ENCODE peak calls at places on chromosome 12, in five cellular contexts. One of them, this sample, is unnamed.

GRCh38 chr12:39685854-39686608 is 66.4 kb upstream of the ABCD2 start:
- DNase-seq in Daoy: no peak
- DNase-seq in SK-N-SH: no peak
- DNase-seq in AG09309: no peak
- DNase-seq in SW480: no peak
- DNase-seq in this sample: no peak

GRCh38 chr12:116564080-116564479 is 4.9 kb downstream of the MAP1LC3B2 start:
- DNase-seq in Daoy: no peak
- DNase-seq in SK-N-SH: no peak
- DNase-seq in AG09309: no peak
- DNase-seq in SW480: no peak
- DNase-seq in this sample: no peak

GRCh38 chr12:56687225-56688128 is 607 bp downstream of the PTGES3 start:
- DNase-seq in Daoy: peak; percentile 37
- DNase-seq in SK-N-SH: no peak
- DNase-seq in AG09309: no peak
- DNase-seq in SW480: peak; percentile 62
- DNase-seq in this sample: peak; percentile 48

GRCh38 chr12:53476769-53477209 is 22.5 kb downstream of the MAP3K12 start:
- DNase-seq in Daoy: no peak
- DNase-seq in SK-N-SH: peak; percentile 67
- DNase-seq in AG09309: no peak
- DNase-seq in SW480: no peak
- DNase-seq in this sample: peak; percentile 77

GRCh38 chr12:65510584-65511050 is 232.1 kb downstream of the MSRB3 start:
- DNase-seq in Daoy: no peak
- DNase-seq in SK-N-SH: no peak
- DNase-seq in AG09309: no peak
- DNase-seq in SW480: peak; percentile 53
- DNase-seq in this sample: peak; percentile 72

GRCh38 chr12:6943387-6943718 is 263 bp upstream of the RNU7-1 start:
- DNase-seq in Daoy: peak; percentile 90
- DNase-seq in SK-N-SH: peak; percentile 91
- DNase-seq in AG09309: peak; percentile 81
- DNase-seq in SW480: peak; percentile 97
- DNase-seq in this sample: peak; percentile 93

GRCh38 chr12:125032466-125033152 is 32.6 kb upstream of the AACS start:
- DNase-seq in Daoy: no peak
- DNase-seq in SK-N-SH: no peak
- DNase-seq in AG09309: no peak
- DNase-seq in SW480: no peak
- DNase-seq in this sample: no peak

GRCh38 chr12:43407816-43408645 is 144.0 kb downstream of the ADAMTS20 start:
- DNase-seq in Daoy: no peak
- DNase-seq in SK-N-SH: no peak
- DNase-seq in AG09309: peak; percentile 45
- DNase-seq in SW480: no peak
- DNase-seq in this sample: peak; percentile 7

GRCh38 chr12:57459750-57460400 is at the start of gene GLI1:
- DNase-seq in Daoy: peak; percentile 39
- DNase-seq in SK-N-SH: peak; percentile 82
- DNase-seq in AG09309: no peak
- DNase-seq in SW480: no peak
- DNase-seq in this sample: peak; percentile 51

GRCh38 chr12:92363295-92364146 is 217.9 kb upstream of the BTG1 start:
- DNase-seq in Daoy: peak; percentile 42
- DNase-seq in SK-N-SH: peak; percentile 29
- DNase-seq in AG09309: no peak
- DNase-seq in SW480: no peak
- DNase-seq in this sample: peak; percentile 78

GRCh38 chr12:68317047-68317667 is 15.0 kb downstream of the MDM1 start:
- DNase-seq in Daoy: peak; percentile 27
- DNase-seq in SK-N-SH: peak; percentile 40
- DNase-seq in AG09309: no peak
- DNase-seq in SW480: peak; percentile 37
- DNase-seq in this sample: peak; percentile 61

GRCh38 chr12:132619301-132620112 is 931 bp downstream of the P2RX2 start:
- DNase-seq in Daoy: no peak
- DNase-seq in SK-N-SH: peak; percentile 58
- DNase-seq in AG09309: no peak
- DNase-seq in SW480: no peak
- DNase-seq in this sample: no peak

GRCh38 chr12:67410667-67411067 is 141.5 kb downstream of the CAND1 start:
- DNase-seq in Daoy: no peak
- DNase-seq in SK-N-SH: no peak
- DNase-seq in AG09309: no peak
- DNase-seq in SW480: no peak
- DNase-seq in this sample: no peak

GRCh38 chr12:321606-322326 is 59.1 kb upstream of the SLC6A13 start:
- DNase-seq in Daoy: no peak
- DNase-seq in SK-N-SH: no peak
- DNase-seq in AG09309: no peak
- DNase-seq in SW480: peak; percentile 43
- DNase-seq in this sample: no peak

GRCh38 chr12:67354966-67355365 is 85.8 kb downstream of the CAND1 start:
- DNase-seq in Daoy: peak; percentile 13
- DNase-seq in SK-N-SH: no peak
- DNase-seq in AG09309: no peak
- DNase-seq in SW480: no peak
- DNase-seq in this sample: no peak

GRCh38 chr12:13211191-13211858 is 14.8 kb downstream of the EMP1 start:
- DNase-seq in Daoy: no peak
- DNase-seq in SK-N-SH: no peak
- DNase-seq in AG09309: no peak
- DNase-seq in SW480: peak; percentile 88
- DNase-seq in this sample: no peak

GRCh38 chr12:113155641-113156040 is 6.1 kb downstream of the CFAP73 start:
- DNase-seq in Daoy: no peak
- DNase-seq in SK-N-SH: no peak
- DNase-seq in AG09309: no peak
- DNase-seq in SW480: no peak
- DNase-seq in this sample: no peak

GRCh38 chr12:53054112-53054878 is 4.4 kb downstream of the TNS2 start:
- DNase-seq in Daoy: peak; percentile 80
- DNase-seq in SK-N-SH: peak; percentile 97
- DNase-seq in AG09309: no peak
- DNase-seq in SW480: peak; percentile 97
- DNase-seq in this sample: peak; percentile 95

GRCh38 chr12:121038861-121039654 is at the start of gene OASL:
- DNase-seq in Daoy: peak; percentile 53
- DNase-seq in SK-N-SH: peak; percentile 34
- DNase-seq in AG09309: peak; percentile 33
- DNase-seq in SW480: peak; percentile 34
- DNase-seq in this sample: no peak

GRCh38 chr12:51391047-51391837 is at the start of gene GALNT6:
- DNase-seq in Daoy: peak; percentile 42
- DNase-seq in SK-N-SH: peak; percentile 76
- DNase-seq in AG09309: no peak
- DNase-seq in SW480: peak; percentile 69
- DNase-seq in this sample: no peak

GRCh38 chr12:2501464-2502181 is 293.1 kb upstream of the FKBP4 start:
- DNase-seq in Daoy: peak; percentile 24
- DNase-seq in SK-N-SH: no peak
- DNase-seq in AG09309: no peak
- DNase-seq in SW480: no peak
- DNase-seq in this sample: no peak

GRCh38 chr12:46959484-46959883 is 119.9 kb upstream of the PCED1B start:
- DNase-seq in Daoy: peak; percentile 86
- DNase-seq in SK-N-SH: no peak
- DNase-seq in AG09309: peak; percentile 84
- DNase-seq in SW480: no peak
- DNase-seq in this sample: no peak

GRCh38 chr12:65607271-65607880 is 216.9 kb upstream of the HMGA2 start:
- DNase-seq in Daoy: no peak
- DNase-seq in SK-N-SH: no peak
- DNase-seq in AG09309: no peak
- DNase-seq in SW480: no peak
- DNase-seq in this sample: peak; percentile 85

GRCh38 chr12:9646794-9647622 is 22.5 kb upstream of the CLEC2D start:
- DNase-seq in Daoy: peak; percentile 17
- DNase-seq in SK-N-SH: no peak
- DNase-seq in AG09309: no peak
- DNase-seq in SW480: peak; percentile 41
- DNase-seq in this sample: peak; percentile 14

GRCh38 chr12:26633591-26634210 is 199.3 kb downstream of the ITPR2 start:
- DNase-seq in Daoy: peak; percentile 76
- DNase-seq in SK-N-SH: no peak
- DNase-seq in AG09309: peak; percentile 75
- DNase-seq in SW480: no peak
- DNase-seq in this sample: peak; percentile 19

GRCh38 chr12:94405378-94406116 is 54.1 kb downstream of the CEP83 start:
- DNase-seq in Daoy: no peak
- DNase-seq in SK-N-SH: no peak
- DNase-seq in AG09309: no peak
- DNase-seq in SW480: no peak
- DNase-seq in this sample: no peak

GRCh38 chr12:113087193-113087592 is 30.7 kb downstream of the DTX1 start:
- DNase-seq in Daoy: no peak
- DNase-seq in SK-N-SH: no peak
- DNase-seq in AG09309: no peak
- DNase-seq in SW480: no peak
- DNase-seq in this sample: no peak

GRCh38 chr12:13179159-13180074 is 17.1 kb upstream of the EMP1 start:
- DNase-seq in Daoy: peak; percentile 83
- DNase-seq in SK-N-SH: peak; percentile 54
- DNase-seq in AG09309: no peak
- DNase-seq in SW480: peak; percentile 91
- DNase-seq in this sample: peak; percentile 88

GRCh38 chr12:119180380-119181040 is 1.8 kb downstream of the HSPB8 start:
- DNase-seq in Daoy: peak; percentile 75
- DNase-seq in SK-N-SH: no peak
- DNase-seq in AG09309: no peak
- DNase-seq in SW480: no peak
- DNase-seq in this sample: no peak

GRCh38 chr12:4320287-4320858 is 640 bp upstream of the TIGAR start:
- DNase-seq in Daoy: no peak
- DNase-seq in SK-N-SH: no peak
- DNase-seq in AG09309: no peak
- DNase-seq in SW480: no peak
- DNase-seq in this sample: no peak

GRCh38 chr12:115140981-115141380 is 457.0 kb upstream of the TBX3 start:
- DNase-seq in Daoy: no peak
- DNase-seq in SK-N-SH: no peak
- DNase-seq in AG09309: no peak
- DNase-seq in SW480: no peak
- DNase-seq in this sample: no peak

GRCh38 chr12:123005081-123005626 is 24.7 kb downstream of the ARL6IP4 start:
- DNase-seq in Daoy: no peak
- DNase-seq in SK-N-SH: no peak
- DNase-seq in AG09309: no peak
- DNase-seq in SW480: no peak
- DNase-seq in this sample: no peak

GRCh38 chr12:22374499-22374898 is 40.0 kb upstream of the ST8SIA1 start:
- DNase-seq in Daoy: no peak
- DNase-seq in SK-N-SH: no peak
- DNase-seq in AG09309: no peak
- DNase-seq in SW480: no peak
- DNase-seq in this sample: no peak

GRCh38 chr12:56941299-56942017 is 7.2 kb upstream of the SDR9C7 start:
- DNase-seq in Daoy: peak; percentile 52
- DNase-seq in SK-N-SH: no peak
- DNase-seq in AG09309: peak; percentile 32
- DNase-seq in SW480: peak; percentile 62
- DNase-seq in this sample: no peak

This sample was measured in A673.